ENCODE peak calls at places on chromosome 22, in five cellular contexts. Y, O, H, U and N are unnamed samples.

GRCh38 chr22:36164621-36165020 is 4.1 kb upstream of the APOL3 start:
- DNase-seq in Y (no peak), O (no peak), H (no peak), U (no peak), N (no peak)

GRCh38 chr22:37187552-37187890 is 526 bp downstream of the C1QTNF6 start:
- DNase-seq in Y (no peak), O (no peak), H (no peak), U (peak), N (no peak)

GRCh38 chr22:44151661-44152060 is 29.1 kb upstream of the PARVG start:
- DNase-seq in Y (no peak), O (no peak), H (no peak), U (no peak), N (no peak)

GRCh38 chr22:46077669-46078099 is 72.6 kb upstream of the PPARA start:
- DNase-seq in Y (no peak), O (no peak), H (no peak), U (peak), N (no peak)

GRCh38 chr22:47548953-47549740 is 786.7 kb downstream of the TBC1D22A start:
- DNase-seq in Y (no peak), O (no peak), H (no peak), U (no peak), N (no peak)

GRCh38 chr22:20624161-20624616 is 116.8 kb downstream of the MED15 start:
- DNase-seq in Y (peak), O (no peak), H (no peak), U (no peak), N (no peak)

GRCh38 chr22:41215926-41216325 is 10.8 kb downstream of the L3MBTL2 start:
- DNase-seq in Y (no peak), O (no peak), H (no peak), U (no peak), N (no peak)

GRCh38 chr22:40415531-40416266 is 45.3 kb downstream of the SGSM3 start:
- DNase-seq in Y (peak), O (no peak), H (no peak), U (no peak), N (no peak)

GRCh38 chr22:45880732-45881523 is 96.0 kb downstream of the WNT7B start:
- DNase-seq in Y (no peak), O (no peak), H (no peak), U (no peak), N (no peak)

GRCh38 chr22:19120829-19121630 is 1.2 kb downstream of the DGCR2 start:
- DNase-seq in Y (no peak), O (no peak), H (peak), U (no peak), N (no peak)

GRCh38 chr22:17773606-17774205 is 563 bp downstream of the BID start:
- DNase-seq in Y (peak), O (peak), H (no peak), U (peak), N (no peak)

GRCh38 chr22:20021196-20022181 is 579 bp downstream of the TANGO2 start:
- DNase-seq in Y (no peak), O (no peak), H (peak), U (peak), N (no peak)

GRCh38 chr22:44147821-44148574 is 32.7 kb upstream of the PARVG start:
- DNase-seq in Y (no peak), O (no peak), H (no peak), U (no peak), N (no peak)

GRCh38 chr22:29784451-29785361 is 17.5 kb downstream of the UQCR10 start:
- DNase-seq in Y (no peak), O (no peak), H (no peak), U (peak), N (no peak)

GRCh38 chr22:27433585-27434190 is 367.9 kb downstream of the MN1 start:
- DNase-seq in Y (no peak), O (no peak), H (no peak), U (no peak), N (no peak)

GRCh38 chr22:35477911-35478582 is 62.6 kb upstream of the RASD2 start:
- DNase-seq in Y (no peak), O (peak), H (no peak), U (peak), N (peak)

GRCh38 chr22:50009765-50010675 is 2.5 kb downstream of the IL17REL start:
- DNase-seq in Y (peak), O (no peak), H (no peak), U (no peak), N (peak)

GRCh38 chr22:45867906-45868555 is 108.9 kb downstream of the WNT7B start:
- DNase-seq in Y (peak), O (no peak), H (no peak), U (no peak), N (no peak)

GRCh38 chr22:49017769-49018330 is 809.8 kb downstream of the BRD1 start:
- DNase-seq in Y (no peak), O (no peak), H (no peak), U (no peak), N (peak)